ENCODE peak calls at places on chromosomes 13 and 19, in ten cellular contexts. One of them, this sample, is unnamed.

GRCh38 chr19:39416626-39417120 is 4.2 kb downstream of the PLEKHG2 start:
- DNase-seq in Daoy: no peak
- DNase-seq in activated CD4-positive, CD25-positive, alpha-beta regulatory T cell treated with anti-CD3 and anti-CD28 coated beads, Interleukin-2, amount 50 U/mL, for 72 hours: no peak
- DNase-seq in C1 segment of cervical spinal cord: no peak
- DNase-seq in posterior cingulate gyrus: no peak
- DNase-seq in T follicular helper cell: no peak
- DNase-seq in stimulated activated CD4-positive, alpha-beta T cell treated with anti-CD3 and anti-CD28 coated beads, Interleukin-12 subunit alpha, Interleukin-12 subunit beta, amount 100 ng/mL, for 24 hours: no peak
- DNase-seq in anterior cingulate cortex: no peak
- DNase-seq in neural progenitor cell: peak
- DNase-seq in ELR: no peak
- DNase-seq in this sample: no peak

GRCh38 chr13:73303858-73304257 is 245.1 kb downstream of the KLF5 start:
- DNase-seq in C1 segment of cervical spinal cord: no peak
- DNase-seq in ELR: peak
- DNase-seq in stimulated activated CD4-positive, alpha-beta T cell treated with anti-CD3 and anti-CD28 coated beads, Interleukin-12 subunit alpha, Interleukin-12 subunit beta, amount 100 ng/mL, for 24 hours: peak
- DNase-seq in posterior cingulate gyrus: no peak
- DNase-seq in Daoy: peak
- DNase-seq in T follicular helper cell: no peak
- DNase-seq in neural progenitor cell: no peak
- DNase-seq in activated CD4-positive, CD25-positive, alpha-beta regulatory T cell treated with anti-CD3 and anti-CD28 coated beads, Interleukin-2, amount 50 U/mL, for 72 hours: no peak
- DNase-seq in anterior cingulate cortex: no peak
- DNase-seq in this sample: no peak

GRCh38 chr13:22944378-22944777 is 236.4 kb upstream of the SGCG start:
- DNase-seq in neural progenitor cell: no peak
- DNase-seq in posterior cingulate gyrus: no peak
- DNase-seq in Daoy: no peak
- DNase-seq in stimulated activated CD4-positive, alpha-beta T cell treated with anti-CD3 and anti-CD28 coated beads, Interleukin-12 subunit alpha, Interleukin-12 subunit beta, amount 100 ng/mL, for 24 hours: no peak
- DNase-seq in T follicular helper cell: no peak
- DNase-seq in anterior cingulate cortex: no peak
- DNase-seq in activated CD4-positive, CD25-positive, alpha-beta regulatory T cell treated with anti-CD3 and anti-CD28 coated beads, Interleukin-2, amount 50 U/mL, for 72 hours: no peak
- DNase-seq in ELR: no peak
- DNase-seq in C1 segment of cervical spinal cord: no peak
- DNase-seq in this sample: no peak

GRCh38 chr13:97459215-97459772 is 25.3 kb downstream of the RAP2A start:
- DNase-seq in ELR: no peak
- DNase-seq in anterior cingulate cortex: no peak
- DNase-seq in T follicular helper cell: no peak
- DNase-seq in C1 segment of cervical spinal cord: no peak
- DNase-seq in posterior cingulate gyrus: no peak
- DNase-seq in activated CD4-positive, CD25-positive, alpha-beta regulatory T cell treated with anti-CD3 and anti-CD28 coated beads, Interleukin-2, amount 50 U/mL, for 72 hours: no peak
- DNase-seq in neural progenitor cell: no peak
- DNase-seq in Daoy: no peak
- DNase-seq in stimulated activated CD4-positive, alpha-beta T cell treated with anti-CD3 and anti-CD28 coated beads, Interleukin-12 subunit alpha, Interleukin-12 subunit beta, amount 100 ng/mL, for 24 hours: no peak
- DNase-seq in this sample: no peak

GRCh38 chr19:34430738-34431625 is 2.8 kb downstream of the UBA2 start:
- DNase-seq in T follicular helper cell: peak
- DNase-seq in Daoy: peak
- DNase-seq in anterior cingulate cortex: no peak
- DNase-seq in stimulated activated CD4-positive, alpha-beta T cell treated with anti-CD3 and anti-CD28 coated beads, Interleukin-12 subunit alpha, Interleukin-12 subunit beta, amount 100 ng/mL, for 24 hours: no peak
- DNase-seq in C1 segment of cervical spinal cord: peak
- DNase-seq in activated CD4-positive, CD25-positive, alpha-beta regulatory T cell treated with anti-CD3 and anti-CD28 coated beads, Interleukin-2, amount 50 U/mL, for 72 hours: no peak
- DNase-seq in neural progenitor cell: peak
- DNase-seq in ELR: peak
- DNase-seq in posterior cingulate gyrus: no peak
- DNase-seq in this sample: no peak

GRCh38 chr13:100921139-100921538 is 246.5 kb upstream of the TMTC4 start:
- DNase-seq in activated CD4-positive, CD25-positive, alpha-beta regulatory T cell treated with anti-CD3 and anti-CD28 coated beads, Interleukin-2, amount 50 U/mL, for 72 hours: no peak
- DNase-seq in anterior cingulate cortex: no peak
- DNase-seq in ELR: no peak
- DNase-seq in stimulated activated CD4-positive, alpha-beta T cell treated with anti-CD3 and anti-CD28 coated beads, Interleukin-12 subunit alpha, Interleukin-12 subunit beta, amount 100 ng/mL, for 24 hours: no peak
- DNase-seq in neural progenitor cell: no peak
- DNase-seq in posterior cingulate gyrus: no peak
- DNase-seq in Daoy: no peak
- DNase-seq in C1 segment of cervical spinal cord: no peak
- DNase-seq in T follicular helper cell: no peak
- DNase-seq in this sample: no peak

GRCh38 chr13:112715715-112716460 is 26.1 kb downstream of the ATP11A start:
- DNase-seq in stimulated activated CD4-positive, alpha-beta T cell treated with anti-CD3 and anti-CD28 coated beads, Interleukin-12 subunit alpha, Interleukin-12 subunit beta, amount 100 ng/mL, for 24 hours: no peak
- DNase-seq in activated CD4-positive, CD25-positive, alpha-beta regulatory T cell treated with anti-CD3 and anti-CD28 coated beads, Interleukin-2, amount 50 U/mL, for 72 hours: no peak
- DNase-seq in C1 segment of cervical spinal cord: no peak
- DNase-seq in Daoy: no peak
- DNase-seq in anterior cingulate cortex: no peak
- DNase-seq in neural progenitor cell: no peak
- DNase-seq in ELR: no peak
- DNase-seq in T follicular helper cell: no peak
- DNase-seq in posterior cingulate gyrus: no peak
- DNase-seq in this sample: no peak

GRCh38 chr13:92896842-92897241 is 329.8 kb upstream of the GPC6 start:
- DNase-seq in Daoy: no peak
- DNase-seq in stimulated activated CD4-positive, alpha-beta T cell treated with anti-CD3 and anti-CD28 coated beads, Interleukin-12 subunit alpha, Interleukin-12 subunit beta, amount 100 ng/mL, for 24 hours: no peak
- DNase-seq in ELR: peak
- DNase-seq in anterior cingulate cortex: no peak
- DNase-seq in C1 segment of cervical spinal cord: no peak
- DNase-seq in posterior cingulate gyrus: no peak
- DNase-seq in neural progenitor cell: peak
- DNase-seq in T follicular helper cell: no peak
- DNase-seq in activated CD4-positive, CD25-positive, alpha-beta regulatory T cell treated with anti-CD3 and anti-CD28 coated beads, Interleukin-2, amount 50 U/mL, for 72 hours: no peak
- DNase-seq in this sample: no peak

GRCh38 chr13:62113145-62113544 is 697.5 kb upstream of the PCDH20 start:
- DNase-seq in ELR: peak
- DNase-seq in Daoy: no peak
- DNase-seq in T follicular helper cell: no peak
- DNase-seq in posterior cingulate gyrus: no peak
- DNase-seq in anterior cingulate cortex: no peak
- DNase-seq in neural progenitor cell: no peak
- DNase-seq in C1 segment of cervical spinal cord: no peak
- DNase-seq in activated CD4-positive, CD25-positive, alpha-beta regulatory T cell treated with anti-CD3 and anti-CD28 coated beads, Interleukin-2, amount 50 U/mL, for 72 hours: no peak
- DNase-seq in stimulated activated CD4-positive, alpha-beta T cell treated with anti-CD3 and anti-CD28 coated beads, Interleukin-12 subunit alpha, Interleukin-12 subunit beta, amount 100 ng/mL, for 24 hours: no peak
- DNase-seq in this sample: no peak

GRCh38 chr13:27861165-27861564 is 58.6 kb upstream of the PDX1 start:
- DNase-seq in Daoy: no peak
- DNase-seq in stimulated activated CD4-positive, alpha-beta T cell treated with anti-CD3 and anti-CD28 coated beads, Interleukin-12 subunit alpha, Interleukin-12 subunit beta, amount 100 ng/mL, for 24 hours: no peak
- DNase-seq in ELR: no peak
- DNase-seq in activated CD4-positive, CD25-positive, alpha-beta regulatory T cell treated with anti-CD3 and anti-CD28 coated beads, Interleukin-2, amount 50 U/mL, for 72 hours: no peak
- DNase-seq in T follicular helper cell: no peak
- DNase-seq in neural progenitor cell: no peak
- DNase-seq in anterior cingulate cortex: no peak
- DNase-seq in posterior cingulate gyrus: no peak
- DNase-seq in C1 segment of cervical spinal cord: no peak
- DNase-seq in this sample: no peak

GRCh38 chr19:50759886-50760285 is 10.4 kb upstream of the GPR32 start:
- DNase-seq in C1 segment of cervical spinal cord: peak
- DNase-seq in posterior cingulate gyrus: no peak
- DNase-seq in neural progenitor cell: peak
- DNase-seq in activated CD4-positive, CD25-positive, alpha-beta regulatory T cell treated with anti-CD3 and anti-CD28 coated beads, Interleukin-2, amount 50 U/mL, for 72 hours: no peak
- DNase-seq in stimulated activated CD4-positive, alpha-beta T cell treated with anti-CD3 and anti-CD28 coated beads, Interleukin-12 subunit alpha, Interleukin-12 subunit beta, amount 100 ng/mL, for 24 hours: no peak
- DNase-seq in T follicular helper cell: no peak
- DNase-seq in anterior cingulate cortex: no peak
- DNase-seq in ELR: peak
- DNase-seq in Daoy: no peak
- DNase-seq in this sample: no peak

GRCh38 chr13:67101730-67102467 is 128.2 kb downstream of the PCDH9 start:
- DNase-seq in Daoy: no peak
- DNase-seq in stimulated activated CD4-positive, alpha-beta T cell treated with anti-CD3 and anti-CD28 coated beads, Interleukin-12 subunit alpha, Interleukin-12 subunit beta, amount 100 ng/mL, for 24 hours: no peak
- DNase-seq in T follicular helper cell: no peak
- DNase-seq in C1 segment of cervical spinal cord: no peak
- DNase-seq in ELR: no peak
- DNase-seq in anterior cingulate cortex: no peak
- DNase-seq in posterior cingulate gyrus: no peak
- DNase-seq in activated CD4-positive, CD25-positive, alpha-beta regulatory T cell treated with anti-CD3 and anti-CD28 coated beads, Interleukin-2, amount 50 U/mL, for 72 hours: no peak
- DNase-seq in neural progenitor cell: no peak
- DNase-seq in this sample: no peak

GRCh38 chr19:44587863-44588752 is 25.3 kb upstream of the IGSF23 start:
- DNase-seq in T follicular helper cell: no peak
- DNase-seq in neural progenitor cell: no peak
- DNase-seq in activated CD4-positive, CD25-positive, alpha-beta regulatory T cell treated with anti-CD3 and anti-CD28 coated beads, Interleukin-2, amount 50 U/mL, for 72 hours: no peak
- DNase-seq in C1 segment of cervical spinal cord: no peak
- DNase-seq in posterior cingulate gyrus: no peak
- DNase-seq in Daoy: peak
- DNase-seq in ELR: peak
- DNase-seq in anterior cingulate cortex: no peak
- DNase-seq in stimulated activated CD4-positive, alpha-beta T cell treated with anti-CD3 and anti-CD28 coated beads, Interleukin-12 subunit alpha, Interleukin-12 subunit beta, amount 100 ng/mL, for 24 hours: peak
- DNase-seq in this sample: no peak

GRCh38 chr13:21066946-21067345 is 5.6 kb upstream of the LATS2 start:
- DNase-seq in posterior cingulate gyrus: no peak
- DNase-seq in stimulated activated CD4-positive, alpha-beta T cell treated with anti-CD3 and anti-CD28 coated beads, Interleukin-12 subunit alpha, Interleukin-12 subunit beta, amount 100 ng/mL, for 24 hours: no peak
- DNase-seq in ELR: no peak
- DNase-seq in anterior cingulate cortex: no peak
- DNase-seq in activated CD4-positive, CD25-positive, alpha-beta regulatory T cell treated with anti-CD3 and anti-CD28 coated beads, Interleukin-2, amount 50 U/mL, for 72 hours: no peak
- DNase-seq in neural progenitor cell: no peak
- DNase-seq in T follicular helper cell: no peak
- DNase-seq in C1 segment of cervical spinal cord: no peak
- DNase-seq in Daoy: no peak
- DNase-seq in this sample: no peak

GRCh38 chr19:29538651-29539050 is 12.9 kb downstream of the VSTM2B start:
- DNase-seq in stimulated activated CD4-positive, alpha-beta T cell treated with anti-CD3 and anti-CD28 coated beads, Interleukin-12 subunit alpha, Interleukin-12 subunit beta, amount 100 ng/mL, for 24 hours: no peak
- DNase-seq in anterior cingulate cortex: no peak
- DNase-seq in posterior cingulate gyrus: no peak
- DNase-seq in ELR: no peak
- DNase-seq in Daoy: no peak
- DNase-seq in neural progenitor cell: no peak
- DNase-seq in T follicular helper cell: no peak
- DNase-seq in activated CD4-positive, CD25-positive, alpha-beta regulatory T cell treated with anti-CD3 and anti-CD28 coated beads, Interleukin-2, amount 50 U/mL, for 72 hours: no peak
- DNase-seq in C1 segment of cervical spinal cord: no peak
- DNase-seq in this sample: no peak

GRCh38 chr13:23754506-23754905 is 134.7 kb downstream of the MIPEP start:
- DNase-seq in posterior cingulate gyrus: no peak
- DNase-seq in ELR: no peak
- DNase-seq in T follicular helper cell: no peak
- DNase-seq in activated CD4-positive, CD25-positive, alpha-beta regulatory T cell treated with anti-CD3 and anti-CD28 coated beads, Interleukin-2, amount 50 U/mL, for 72 hours: no peak
- DNase-seq in anterior cingulate cortex: no peak
- DNase-seq in stimulated activated CD4-positive, alpha-beta T cell treated with anti-CD3 and anti-CD28 coated beads, Interleukin-12 subunit alpha, Interleukin-12 subunit beta, amount 100 ng/mL, for 24 hours: no peak
- DNase-seq in neural progenitor cell: no peak
- DNase-seq in C1 segment of cervical spinal cord: no peak
- DNase-seq in Daoy: no peak
- DNase-seq in this sample: no peak

GRCh38 chr13:98494769-98495168 is 82.1 kb downstream of the STK24 start:
- DNase-seq in neural progenitor cell: no peak
- DNase-seq in anterior cingulate cortex: no peak
- DNase-seq in T follicular helper cell: no peak
- DNase-seq in posterior cingulate gyrus: no peak
- DNase-seq in C1 segment of cervical spinal cord: no peak
- DNase-seq in Daoy: no peak
- DNase-seq in ELR: no peak
- DNase-seq in activated CD4-positive, CD25-positive, alpha-beta regulatory T cell treated with anti-CD3 and anti-CD28 coated beads, Interleukin-2, amount 50 U/mL, for 72 hours: no peak
- DNase-seq in stimulated activated CD4-positive, alpha-beta T cell treated with anti-CD3 and anti-CD28 coated beads, Interleukin-12 subunit alpha, Interleukin-12 subunit beta, amount 100 ng/mL, for 24 hours: no peak
- DNase-seq in this sample: no peak

GRCh38 chr13:95684463-95684862 is 7.5 kb downstream of the DNAJC3 start:
- DNase-seq in Daoy: no peak
- DNase-seq in posterior cingulate gyrus: no peak
- DNase-seq in stimulated activated CD4-positive, alpha-beta T cell treated with anti-CD3 and anti-CD28 coated beads, Interleukin-12 subunit alpha, Interleukin-12 subunit beta, amount 100 ng/mL, for 24 hours: no peak
- DNase-seq in activated CD4-positive, CD25-positive, alpha-beta regulatory T cell treated with anti-CD3 and anti-CD28 coated beads, Interleukin-2, amount 50 U/mL, for 72 hours: no peak
- DNase-seq in anterior cingulate cortex: no peak
- DNase-seq in C1 segment of cervical spinal cord: no peak
- DNase-seq in ELR: no peak
- DNase-seq in neural progenitor cell: no peak
- DNase-seq in T follicular helper cell: no peak
- DNase-seq in this sample: no peak

GRCh38 chr19:3006075-3006767 is 22.9 kb downstream of the TLE2 start:
- DNase-seq in neural progenitor cell: no peak
- DNase-seq in posterior cingulate gyrus: no peak
- DNase-seq in Daoy: no peak
- DNase-seq in T follicular helper cell: no peak
- DNase-seq in activated CD4-positive, CD25-positive, alpha-beta regulatory T cell treated with anti-CD3 and anti-CD28 coated beads, Interleukin-2, amount 50 U/mL, for 72 hours: peak
- DNase-seq in ELR: no peak
- DNase-seq in stimulated activated CD4-positive, alpha-beta T cell treated with anti-CD3 and anti-CD28 coated beads, Interleukin-12 subunit alpha, Interleukin-12 subunit beta, amount 100 ng/mL, for 24 hours: peak
- DNase-seq in anterior cingulate cortex: no peak
- DNase-seq in C1 segment of cervical spinal cord: no peak
- DNase-seq in this sample: no peak

GRCh38 chr13:41222259-41222852 is 28.0 kb upstream of the KBTBD7 start:
- DNase-seq in anterior cingulate cortex: no peak
- DNase-seq in Daoy: peak
- DNase-seq in neural progenitor cell: peak
- DNase-seq in T follicular helper cell: peak
- DNase-seq in stimulated activated CD4-positive, alpha-beta T cell treated with anti-CD3 and anti-CD28 coated beads, Interleukin-12 subunit alpha, Interleukin-12 subunit beta, amount 100 ng/mL, for 24 hours: peak
- DNase-seq in ELR: peak
- DNase-seq in activated CD4-positive, CD25-positive, alpha-beta regulatory T cell treated with anti-CD3 and anti-CD28 coated beads, Interleukin-2, amount 50 U/mL, for 72 hours: peak
- DNase-seq in posterior cingulate gyrus: peak
- DNase-seq in C1 segment of cervical spinal cord: peak
- DNase-seq in this sample: peak

GRCh38 chr19:54439174-54439851 is 9.7 kb upstream of the LENG8 start:
- DNase-seq in ELR: peak
- DNase-seq in stimulated activated CD4-positive, alpha-beta T cell treated with anti-CD3 and anti-CD28 coated beads, Interleukin-12 subunit alpha, Interleukin-12 subunit beta, amount 100 ng/mL, for 24 hours: no peak
- DNase-seq in C1 segment of cervical spinal cord: peak
- DNase-seq in Daoy: no peak
- DNase-seq in anterior cingulate cortex: peak
- DNase-seq in neural progenitor cell: peak
- DNase-seq in posterior cingulate gyrus: peak
- DNase-seq in T follicular helper cell: no peak
- DNase-seq in activated CD4-positive, CD25-positive, alpha-beta regulatory T cell treated with anti-CD3 and anti-CD28 coated beads, Interleukin-2, amount 50 U/mL, for 72 hours: no peak
- DNase-seq in this sample: peak

GRCh38 chr19:33845498-33845897 is 48.8 kb downstream of the KCTD15 start:
- DNase-seq in activated CD4-positive, CD25-positive, alpha-beta regulatory T cell treated with anti-CD3 and anti-CD28 coated beads, Interleukin-2, amount 50 U/mL, for 72 hours: no peak
- DNase-seq in posterior cingulate gyrus: no peak
- DNase-seq in anterior cingulate cortex: no peak
- DNase-seq in Daoy: no peak
- DNase-seq in T follicular helper cell: no peak
- DNase-seq in C1 segment of cervical spinal cord: no peak
- DNase-seq in stimulated activated CD4-positive, alpha-beta T cell treated with anti-CD3 and anti-CD28 coated beads, Interleukin-12 subunit alpha, Interleukin-12 subunit beta, amount 100 ng/mL, for 24 hours: no peak
- DNase-seq in neural progenitor cell: no peak
- DNase-seq in ELR: no peak
- DNase-seq in this sample: no peak

GRCh38 chr19:21586341-21587116 is 81.1 kb downstream of the ZNF429 start:
- DNase-seq in posterior cingulate gyrus: no peak
- DNase-seq in anterior cingulate cortex: no peak
- DNase-seq in T follicular helper cell: no peak
- DNase-seq in activated CD4-positive, CD25-positive, alpha-beta regulatory T cell treated with anti-CD3 and anti-CD28 coated beads, Interleukin-2, amount 50 U/mL, for 72 hours: peak
- DNase-seq in stimulated activated CD4-positive, alpha-beta T cell treated with anti-CD3 and anti-CD28 coated beads, Interleukin-12 subunit alpha, Interleukin-12 subunit beta, amount 100 ng/mL, for 24 hours: peak
- DNase-seq in neural progenitor cell: peak
- DNase-seq in Daoy: no peak
- DNase-seq in C1 segment of cervical spinal cord: no peak
- DNase-seq in ELR: no peak
- DNase-seq in this sample: no peak

GRCh38 chr13:55500694-55501093 is 1640.0 kb upstream of the PRR20A start:
- DNase-seq in activated CD4-positive, CD25-positive, alpha-beta regulatory T cell treated with anti-CD3 and anti-CD28 coated beads, Interleukin-2, amount 50 U/mL, for 72 hours: no peak
- DNase-seq in posterior cingulate gyrus: no peak
- DNase-seq in anterior cingulate cortex: no peak
- DNase-seq in stimulated activated CD4-positive, alpha-beta T cell treated with anti-CD3 and anti-CD28 coated beads, Interleukin-12 subunit alpha, Interleukin-12 subunit beta, amount 100 ng/mL, for 24 hours: no peak
- DNase-seq in C1 segment of cervical spinal cord: no peak
- DNase-seq in neural progenitor cell: no peak
- DNase-seq in T follicular helper cell: no peak
- DNase-seq in ELR: no peak
- DNase-seq in Daoy: no peak
- DNase-seq in this sample: no peak

GRCh38 chr13:70580825-70581224 is 472.6 kb upstream of the KLHL1 start:
- DNase-seq in T follicular helper cell: no peak
- DNase-seq in anterior cingulate cortex: no peak
- DNase-seq in C1 segment of cervical spinal cord: no peak
- DNase-seq in activated CD4-positive, CD25-positive, alpha-beta regulatory T cell treated with anti-CD3 and anti-CD28 coated beads, Interleukin-2, amount 50 U/mL, for 72 hours: no peak
- DNase-seq in neural progenitor cell: no peak
- DNase-seq in Daoy: no peak
- DNase-seq in posterior cingulate gyrus: no peak
- DNase-seq in stimulated activated CD4-positive, alpha-beta T cell treated with anti-CD3 and anti-CD28 coated beads, Interleukin-12 subunit alpha, Interleukin-12 subunit beta, amount 100 ng/mL, for 24 hours: no peak
- DNase-seq in ELR: peak
- DNase-seq in this sample: no peak

GRCh38 chr13:110915874-110916670 is 1.2 kb upstream of the ANKRD10 start:
- DNase-seq in C1 segment of cervical spinal cord: no peak
- DNase-seq in Daoy: no peak
- DNase-seq in anterior cingulate cortex: no peak
- DNase-seq in ELR: peak
- DNase-seq in posterior cingulate gyrus: no peak
- DNase-seq in neural progenitor cell: no peak
- DNase-seq in activated CD4-positive, CD25-positive, alpha-beta regulatory T cell treated with anti-CD3 and anti-CD28 coated beads, Interleukin-2, amount 50 U/mL, for 72 hours: no peak
- DNase-seq in stimulated activated CD4-positive, alpha-beta T cell treated with anti-CD3 and anti-CD28 coated beads, Interleukin-12 subunit alpha, Interleukin-12 subunit beta, amount 100 ng/mL, for 24 hours: no peak
- DNase-seq in T follicular helper cell: no peak
- DNase-seq in this sample: no peak

GRCh38 chr19:8069116-8069973 is 16.8 kb downstream of the CCL25 start:
- DNase-seq in posterior cingulate gyrus: no peak
- DNase-seq in ELR: no peak
- DNase-seq in T follicular helper cell: no peak
- DNase-seq in anterior cingulate cortex: no peak
- DNase-seq in neural progenitor cell: peak
- DNase-seq in stimulated activated CD4-positive, alpha-beta T cell treated with anti-CD3 and anti-CD28 coated beads, Interleukin-12 subunit alpha, Interleukin-12 subunit beta, amount 100 ng/mL, for 24 hours: peak
- DNase-seq in activated CD4-positive, CD25-positive, alpha-beta regulatory T cell treated with anti-CD3 and anti-CD28 coated beads, Interleukin-2, amount 50 U/mL, for 72 hours: no peak
- DNase-seq in C1 segment of cervical spinal cord: no peak
- DNase-seq in Daoy: no peak
- DNase-seq in this sample: no peak

GRCh38 chr13:94641432-94641941 is 39.8 kb downstream of the GPR180 start:
- DNase-seq in anterior cingulate cortex: no peak
- DNase-seq in ELR: peak
- DNase-seq in C1 segment of cervical spinal cord: no peak
- DNase-seq in stimulated activated CD4-positive, alpha-beta T cell treated with anti-CD3 and anti-CD28 coated beads, Interleukin-12 subunit alpha, Interleukin-12 subunit beta, amount 100 ng/mL, for 24 hours: no peak
- DNase-seq in activated CD4-positive, CD25-positive, alpha-beta regulatory T cell treated with anti-CD3 and anti-CD28 coated beads, Interleukin-2, amount 50 U/mL, for 72 hours: no peak
- DNase-seq in T follicular helper cell: no peak
- DNase-seq in posterior cingulate gyrus: no peak
- DNase-seq in neural progenitor cell: no peak
- DNase-seq in Daoy: peak
- DNase-seq in this sample: no peak